ENCODE peak calls at places on chromosomes 13 and 19, in five cellular contexts. E is A549, Z is K562, I is H1, L is HepG2. M is an unnamed sample.
A peak's percentile ranks its signal among the peaks of the same experiment; 100 is the strongest.

GRCh38 chr19:57560049-57560491 is 407 bp upstream of the ZNF550 start:
- DNase-seq in E (no peak), Z (no peak), I (no peak), L (no peak), M (peak; percentile 76)

GRCh38 chr19:7242601-7243258 is 51.5 kb downstream of the INSR start:
- DNase-seq in E (no peak), Z (no peak), I (no peak), L (no peak), M (peak; percentile 64)

GRCh38 chr13:21964686-21965085 is 293.8 kb downstream of the FGF9 start:
- DNase-seq in E (no peak), Z (no peak), I (no peak), L (no peak), M (peak; percentile 53)

GRCh38 chr19:1862424-1863307 is 713 bp downstream of the KLF16 start:
- DNase-seq in E (peak; percentile 56), Z (peak; percentile 53), I (peak; percentile 73), L (no peak), M (no peak)

GRCh38 chr13:63595811-63596210 is 2180.2 kb upstream of the PCDH20 start:
- DNase-seq in E (no peak), Z (no peak), I (no peak), L (no peak), M (no peak)

GRCh38 chr13:37995052-37995451 is 125.5 kb upstream of the TRPC4 start:
- DNase-seq in E (no peak), Z (no peak), I (no peak), L (no peak), M (peak; percentile 0)

GRCh38 chr19:48350856-48351255 is 12.9 kb downstream of the TMEM143 start:
- DNase-seq in E (no peak), Z (no peak), I (no peak), L (no peak), M (no peak)

GRCh38 chr13:107842562-107843180 is 372.7 kb downstream of the LIG4 start:
- DNase-seq in E (no peak), Z (no peak), I (no peak), L (no peak), M (peak; percentile 58)

GRCh38 chr19:55118401-55118991 is 1.1 kb upstream of the PPP1R12C start:
- DNase-seq in E (peak; percentile 54), Z (peak; percentile 62), I (peak; percentile 94), L (no peak), M (no peak)

GRCh38 chr19:2261438-2262172 is 5.4 kb upstream of the JSRP1 start:
- DNase-seq in E (peak; percentile 56), Z (peak; percentile 44), I (peak; percentile 78), L (no peak), M (no peak)

GRCh38 chr19:13964776-13965175 is 12.5 kb downstream of the DCAF15 start:
- DNase-seq in E (no peak), Z (no peak), I (no peak), L (no peak), M (peak; percentile 66)

GRCh38 chr13:44157614-44158013 is 216.0 kb upstream of the SERP2 start:
- DNase-seq in E (no peak), Z (no peak), I (no peak), L (no peak), M (no peak)

GRCh38 chr19:46192990-46193650 is 36.4 kb upstream of the IGFL1 start:
- DNase-seq in E (peak; percentile 84), Z (peak; percentile 69), I (no peak), L (peak; percentile 87), M (peak; percentile 51)

GRCh38 chr19:51916167-51916566 is 11.1 kb upstream of the ZNF613 start:
- DNase-seq in E (no peak), Z (no peak), I (no peak), L (no peak), M (no peak)

GRCh38 chr19:51919606-51920005 is 7.7 kb upstream of the ZNF613 start:
- DNase-seq in E (no peak), Z (no peak), I (no peak), L (no peak), M (no peak)

GRCh38 chr19:51915324-51915867 is 10.6 kb upstream of the ZNF649 start:
- DNase-seq in E (no peak), Z (no peak), I (no peak), L (no peak), M (no peak)
- TF ChIP-seq MAFK in E (no peak), Z (no peak), I (no peak), L (no peak), M (no peak)

GRCh38 chr19:12015015-12015752 is 20.3 kb downstream of the ZNF433 start:
- DNase-seq in E (no peak), Z (no peak), I (no peak), L (no peak), M (no peak)

DNA sequence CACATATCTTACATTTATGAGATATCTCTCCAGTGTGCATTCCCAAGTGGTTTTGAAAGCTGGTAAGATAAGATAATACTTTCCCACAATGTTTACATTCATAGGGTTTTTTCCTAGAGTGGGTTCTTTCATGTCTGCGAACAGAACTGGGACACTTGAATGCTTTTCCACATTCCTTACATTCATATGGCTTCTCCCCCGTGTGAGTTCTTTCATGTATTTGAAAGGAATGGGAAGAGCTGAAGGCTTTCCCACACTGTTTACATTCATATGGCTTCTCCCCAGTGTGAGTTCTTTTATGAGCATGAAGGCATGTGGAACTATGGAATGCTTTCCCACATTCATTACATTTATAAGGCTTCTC is 19.7 kb downstream of the ZNF433 start:
- DNase-seq in E (no peak), Z (no peak), I (no peak), L (peak; percentile 88), M (no peak)
- TF ChIP-seq MAFK in E (no peak), Z (no peak), I (no peak), L (no peak), M (no peak)

GRCh38 chr19:6067975-6068374 is 42.3 kb downstream of the RFX2 start:
- DNase-seq in E (no peak), Z (no peak), I (no peak), L (no peak), M (no peak)

GRCh38 chr19:6068711-6069110 is 41.6 kb downstream of the RFX2 start:
- DNase-seq in E (no peak), Z (no peak), I (no peak), L (no peak), M (no peak)

GRCh38 chr19:6065685-6066365 is 44.5 kb downstream of the RFX2 start:
- DNase-seq in E (peak; percentile 85), Z (peak; percentile 87), I (no peak), L (peak; percentile 87), M (peak; percentile 30)

GRCh38 chr19:6064703-6065073 is 45.6 kb downstream of the RFX2 start:
- DNase-seq in E (no peak), Z (no peak), I (no peak), L (no peak), M (no peak)

DNA sequence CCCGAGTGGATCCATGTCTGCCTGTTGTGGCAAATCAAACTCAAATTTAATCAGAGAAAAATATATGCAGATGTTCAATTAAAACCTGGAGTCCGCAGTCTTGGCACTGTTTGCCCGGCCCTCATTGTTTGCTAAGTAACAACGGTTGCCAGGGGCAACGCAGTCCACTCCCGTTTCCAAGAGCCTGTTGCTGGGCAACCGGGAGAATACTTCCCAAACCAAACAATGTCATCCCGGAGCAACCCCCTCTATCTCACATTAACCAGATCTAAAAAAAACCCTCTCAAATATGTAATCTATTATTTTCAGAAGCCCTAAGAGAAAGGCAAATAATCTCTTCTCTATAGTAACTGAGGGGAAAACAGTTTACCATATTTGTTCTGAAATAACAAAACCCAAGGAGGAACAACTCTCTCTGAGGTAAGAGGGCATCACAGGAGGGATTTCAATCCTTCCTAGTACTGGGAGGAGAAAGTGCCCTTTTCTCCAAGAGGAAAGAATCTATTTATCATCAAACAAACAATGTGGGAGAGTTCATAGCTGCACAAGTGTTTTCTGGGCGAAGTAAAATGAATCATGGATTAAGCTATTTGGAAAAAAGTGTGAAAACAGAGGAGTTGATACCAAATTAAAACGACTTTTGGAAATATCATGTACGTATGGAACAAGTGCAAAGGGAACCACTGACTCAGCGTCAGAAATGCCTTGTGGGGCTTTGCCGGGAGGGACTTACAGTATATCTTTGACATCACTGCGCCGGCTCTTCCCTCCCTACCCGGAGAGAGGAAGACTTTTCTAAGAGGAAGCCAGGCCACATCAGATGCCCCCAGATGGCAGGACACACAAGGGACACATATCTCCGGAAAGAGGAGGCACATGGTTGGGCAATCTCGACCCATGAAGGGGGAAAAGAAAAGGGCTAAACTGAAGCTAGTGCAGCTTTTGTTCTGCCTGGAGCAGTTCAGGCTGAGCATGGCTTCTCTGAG is 43.3 kb downstream of the RFX2 start:
- DNase-seq in E (peak; percentile 96), Z (peak; percentile 58), I (peak; percentile 68), L (peak; percentile 97), M (peak; percentile 86)
- TF ChIP-seq MAFK in E (peak; percentile 49), Z (no peak), I (no peak), L (no peak), M (no peak)

DNA sequence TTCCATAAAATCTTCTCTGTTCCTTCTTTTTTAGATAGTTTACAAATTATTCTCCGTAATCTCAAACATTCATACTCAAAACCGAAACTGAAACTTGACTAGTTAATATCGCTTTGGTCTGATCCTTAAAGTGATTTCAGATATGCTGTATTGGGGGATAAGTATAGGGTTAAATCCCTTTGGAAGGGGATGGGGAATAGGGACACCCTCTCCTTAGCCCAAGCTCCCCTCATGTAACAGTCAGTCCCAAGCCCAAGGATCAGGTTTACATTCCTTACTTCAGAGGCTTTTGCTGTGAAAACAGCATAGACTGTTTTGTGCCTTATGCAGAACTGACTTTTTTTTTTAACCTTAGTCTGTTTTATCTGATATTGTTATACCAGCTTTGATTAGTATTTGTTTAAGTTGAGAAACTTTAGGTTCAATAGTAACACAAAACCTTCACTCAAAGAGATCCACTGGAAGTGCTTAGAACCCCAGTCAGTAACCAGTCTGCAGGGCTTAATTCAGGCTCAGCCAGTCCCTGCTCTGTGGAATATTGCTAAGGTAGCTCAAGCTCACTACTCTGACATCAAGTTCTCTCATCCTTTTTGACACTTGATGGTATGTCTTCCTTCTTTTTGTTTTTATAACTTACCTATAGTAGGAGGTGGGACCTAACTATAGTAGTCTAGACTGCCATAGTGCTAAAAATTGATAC is 10.5 kb downstream of the CDADC1 start:
- DNase-seq in E (no peak), Z (no peak), I (no peak), L (no peak), M (no peak)
- TF ChIP-seq MAFK in E (no peak), Z (no peak), I (no peak), L (no peak), M (no peak)

GRCh38 chr19:43290568-43291359 is 21.4 kb upstream of the PSG9 start:
- DNase-seq in E (peak; percentile 27), Z (no peak), I (peak; percentile 45), L (no peak), M (no peak)
- TF ChIP-seq MAFK in E (peak; percentile 68), Z (no peak), I (no peak), L (peak; percentile 70), M (peak; percentile 55)

GRCh38 chr19:16623066-16623465 is 4.9 kb downstream of the MED26 start:
- DNase-seq in E (no peak), Z (no peak), I (no peak), L (no peak), M (no peak)

GRCh38 chr19:16625183-16625958 is 2.6 kb downstream of the MED26 start:
- DNase-seq in E (no peak), Z (no peak), I (no peak), L (no peak), M (no peak)

GRCh38 chr19:16626796-16627193 is 1.2 kb downstream of the MED26 start:
- DNase-seq in E (no peak), Z (no peak), I (no peak), L (no peak), M (no peak)

GRCh38 chr19:16623576-16623975 is 4.4 kb downstream of the MED26 start:
- DNase-seq in E (no peak), Z (no peak), I (no peak), L (no peak), M (no peak)

GRCh38 chr19:16624236-16624635 is 3.8 kb downstream of the MED26 start:
- DNase-seq in E (no peak), Z (no peak), I (no peak), L (no peak), M (no peak)
- TF ChIP-seq MAFK in E (no peak), Z (no peak), I (no peak), L (no peak), M (no peak)

GRCh38 chr13:113186061-113186900 is 22.2 kb downstream of the PCID2 start:
- DNase-seq in E (no peak), Z (no peak), I (no peak), L (no peak), M (no peak)
- TF ChIP-seq MAFK in E (no peak), Z (no peak), I (no peak), L (no peak), M (no peak)